ENCODE peak calls at places on chromosomes 11 and 22, in four cellular contexts. One of them, this sample, is unnamed.
A peak's percentile ranks its signal among the peaks of the same experiment; 100 is the strongest.

GRCh38 chr11:116492600-116492999 is 280.2 kb downstream of the BUD13 start:
- DNase-seq in NCI-H82: no peak
- DNase-seq in HFFc6: no peak
- DNase-seq in fibroblast of pulmonary artery: no peak
- DNase-seq in this sample: no peak

GRCh38 chr11:46625406-46625805 is 8.1 kb downstream of the ATG13 start:
- DNase-seq in HFFc6: no peak
- DNase-seq in NCI-H82: no peak
- DNase-seq in fibroblast of pulmonary artery: no peak
- DNase-seq in this sample: peak; percentile 6

GRCh38 chr11:6371825-6372224 is 18.4 kb upstream of the SMPD1 start:
- DNase-seq in HFFc6: no peak
- DNase-seq in fibroblast of pulmonary artery: no peak
- DNase-seq in NCI-H82: no peak
- DNase-seq in this sample: no peak

GRCh38 chr11:93521086-93521485 is 22.1 kb downstream of the SMCO4 start:
- DNase-seq in NCI-H82: peak; percentile 71
- DNase-seq in HFFc6: no peak
- DNase-seq in fibroblast of pulmonary artery: no peak
- DNase-seq in this sample: peak; percentile 23

GRCh38 chr11:86888164-86888977 is 66.8 kb downstream of the FZD4 start:
- DNase-seq in NCI-H82: no peak
- DNase-seq in fibroblast of pulmonary artery: peak; percentile 51
- DNase-seq in HFFc6: peak; percentile 32
- DNase-seq in this sample: no peak

GRCh38 chr11:105181100-105181499 is 41.5 kb upstream of the CARD18 start:
- DNase-seq in fibroblast of pulmonary artery: peak; percentile 93
- DNase-seq in NCI-H82: peak; percentile 19
- DNase-seq in HFFc6: peak; percentile 53
- DNase-seq in this sample: peak; percentile 63

GRCh38 chr22:49638788-49639187 is 188.9 kb downstream of the BRD1 start:
- DNase-seq in NCI-H82: no peak
- DNase-seq in HFFc6: no peak
- DNase-seq in fibroblast of pulmonary artery: no peak
- DNase-seq in this sample: peak; percentile 35

GRCh38 chr11:36376315-36376887 is 80.3 kb downstream of the PRR5L start:
- DNase-seq in fibroblast of pulmonary artery: peak; percentile 60
- DNase-seq in HFFc6: peak; percentile 15
- DNase-seq in NCI-H82: peak; percentile 9
- DNase-seq in this sample: peak; percentile 12

GRCh38 chr22:25955323-25955722 is 213.3 kb downstream of the MYO18B start:
- DNase-seq in NCI-H82: no peak
- DNase-seq in HFFc6: no peak
- DNase-seq in fibroblast of pulmonary artery: no peak
- DNase-seq in this sample: no peak

GRCh38 chr11:7918141-7918540 is 12.9 kb downstream of the OR10A6 start:
- DNase-seq in HFFc6: no peak
- DNase-seq in fibroblast of pulmonary artery: no peak
- DNase-seq in NCI-H82: no peak
- DNase-seq in this sample: peak; percentile 9

GRCh38 chr22:25979968-25980367 is 189.3 kb upstream of the SEZ6L start:
- DNase-seq in HFFc6: no peak
- DNase-seq in NCI-H82: no peak
- DNase-seq in fibroblast of pulmonary artery: no peak
- DNase-seq in this sample: no peak

GRCh38 chr11:76512851-76513653 is 68.2 kb downstream of the EMSY start:
- DNase-seq in fibroblast of pulmonary artery: peak; percentile 69
- DNase-seq in NCI-H82: peak; percentile 17
- DNase-seq in HFFc6: peak; percentile 15
- DNase-seq in this sample: peak; percentile 59

GRCh38 chr11:119155733-119156492 is 7.1 kb downstream of the ABCG4 start:
- DNase-seq in NCI-H82: peak; percentile 27
- DNase-seq in HFFc6: no peak
- DNase-seq in fibroblast of pulmonary artery: no peak
- DNase-seq in this sample: peak; percentile 20

GRCh38 chr11:69030324-69030723 is 17.3 kb upstream of the MRGPRF start:
- DNase-seq in HFFc6: no peak
- DNase-seq in fibroblast of pulmonary artery: no peak
- DNase-seq in NCI-H82: no peak
- DNase-seq in this sample: no peak

GRCh38 chr11:110907629-110908028 is 195.4 kb upstream of the ARHGAP20 start:
- DNase-seq in NCI-H82: peak; percentile 41
- DNase-seq in fibroblast of pulmonary artery: peak; percentile 87
- DNase-seq in HFFc6: peak; percentile 87
- DNase-seq in this sample: peak; percentile 38

GRCh38 chr11:70501026-70501901 is 102.9 kb downstream of the CTTN start:
- DNase-seq in HFFc6: peak; percentile 11
- DNase-seq in fibroblast of pulmonary artery: no peak
- DNase-seq in NCI-H82: no peak
- DNase-seq in this sample: no peak

GRCh38 chr11:125200441-125200840 is 35.9 kb downstream of the PKNOX2 start:
- DNase-seq in NCI-H82: no peak
- DNase-seq in fibroblast of pulmonary artery: no peak
- DNase-seq in HFFc6: no peak
- DNase-seq in this sample: no peak

GRCh38 chr11:126718319-126718718 is 282.3 kb downstream of the KIRREL3 start:
- DNase-seq in HFFc6: peak; percentile 16
- DNase-seq in NCI-H82: no peak
- DNase-seq in fibroblast of pulmonary artery: no peak
- DNase-seq in this sample: no peak

GRCh38 chr11:125772834-125773505 is 5.7 kb downstream of the PATE2 start:
- DNase-seq in HFFc6: peak; percentile 88
- DNase-seq in fibroblast of pulmonary artery: peak; percentile 83
- DNase-seq in NCI-H82: no peak
- DNase-seq in this sample: no peak

GRCh38 chr11:94149435-94149834 is 20.8 kb downstream of the PANX1 start:
- DNase-seq in NCI-H82: no peak
- DNase-seq in fibroblast of pulmonary artery: peak; percentile 88
- DNase-seq in HFFc6: peak; percentile 39
- DNase-seq in this sample: no peak

GRCh38 chr11:35337136-35337918 is 82.0 kb downstream of the SLC1A2 start:
- DNase-seq in fibroblast of pulmonary artery: peak; percentile 98
- DNase-seq in NCI-H82: no peak
- DNase-seq in HFFc6: peak; percentile 99
- DNase-seq in this sample: peak; percentile 89

GRCh38 chr11:69007978-69008381 is 5.1 kb downstream of the MRGPRF start:
- DNase-seq in NCI-H82: no peak
- DNase-seq in fibroblast of pulmonary artery: no peak
- DNase-seq in HFFc6: no peak
- DNase-seq in this sample: no peak

GRCh38 chr11:117822031-117822521 is 2.5 kb downstream of the FXYD2 start:
- DNase-seq in HFFc6: no peak
- DNase-seq in NCI-H82: peak; percentile 43
- DNase-seq in fibroblast of pulmonary artery: peak; percentile 17
- DNase-seq in this sample: peak; percentile 70

This sample was measured in DMS53.